ENCODE peak calls at places on chromosomes 4 and X, in four cellular contexts. N, O, G and S are unnamed samples.

GRCh38 chr4:5638316-5638715 is 70.0 kb downstream of the EVC2 start:
- DNase-seq in N (peak; percentile 37), G (no peak), O (no peak), S (no peak)

GRCh38 chr4:85952518-85952917 is 407.3 kb downstream of the MAPK10 start:
- DNase-seq in O (no peak), N (peak; percentile 38), G (no peak), S (peak; percentile 77)

GRCh38 chrX:12567857-12568256 is 223.4 kb upstream of the PRPS2 start:
- DNase-seq in O (no peak), N (peak; percentile 12), G (no peak), S (peak; percentile 9)

GRCh38 chr4:40890764-40891163 is 141.0 kb downstream of the NSUN7 start:
- DNase-seq in O (no peak), G (no peak), N (no peak), S (no peak)

GRCh38 chrX:110734894-110735541 is 60.6 kb downstream of the CHRDL1 start:
- DNase-seq in O (no peak), N (no peak), G (no peak), S (no peak)

GRCh38 chrX:95332530-95332929 is 1352.1 kb upstream of the DIAPH2 start:
- DNase-seq in O (no peak), G (no peak), N (no peak), S (no peak)

GRCh38 chr4:71290074-71290473 is 48.7 kb upstream of the SLC4A4 start:
- DNase-seq in N (no peak), O (no peak), G (no peak), S (no peak)

GRCh38 chr4:177441803-177442622 is at the start of gene AGA:
- DNase-seq in O (peak; percentile 93), G (peak; percentile 74), N (peak; percentile 91), S (peak; percentile 94)

GRCh38 chr4:66769436-66769835 is 775.9 kb downstream of the CENPC start:
- DNase-seq in N (no peak), O (no peak), G (no peak), S (no peak)

GRCh38 chr4:182219400-182219799 is 23.8 kb upstream of the TENM3 start:
- DNase-seq in O (no peak), N (no peak), G (no peak), S (no peak)

GRCh38 chr4:140851032-140851636 is 94.9 kb upstream of the TBC1D9 start:
- DNase-seq in O (peak; percentile 65), N (peak; percentile 49), G (peak; percentile 33), S (peak; percentile 69)

GRCh38 chr4:81136161-81136910 is 78.7 kb downstream of the PRKG2 start:
- DNase-seq in G (no peak), O (no peak), N (no peak), S (no peak)

GRCh38 chr4:128347930-128348660 is 60.5 kb upstream of the PGRMC2 start:
- DNase-seq in O (no peak), G (no peak), N (peak; percentile 61), S (no peak)

GRCh38 chr4:160745126-160745525 is 1418.7 kb downstream of the FSTL5 start:
- DNase-seq in N (no peak), O (no peak), G (no peak), S (no peak)

GRCh38 chr4:764405-765169 is 59.0 kb downstream of the PCGF3 start:
- DNase-seq in N (no peak), O (no peak), G (no peak), S (no peak)

GRCh38 chr4:14729605-14730004 is 272.7 kb upstream of the CPEB2 start:
- DNase-seq in G (no peak), O (no peak), N (no peak), S (no peak)

GRCh38 chrX:96611619-96612362 is 72.9 kb upstream of the DIAPH2 start:
- DNase-seq in N (no peak), O (no peak), G (no peak), S (no peak)

GRCh38 chrX:21907250-21907649 is 33.3 kb upstream of the SMS start:
- DNase-seq in N (no peak), G (no peak), O (no peak), S (no peak)

GRCh38 chr4:2261110-2261852 is 628 bp downstream of the MXD4 start:
- DNase-seq in N (peak; percentile 24), O (peak; percentile 69), G (no peak), S (peak; percentile 30)

GRCh38 chrX:149629730-149630387 is 1.7 kb downstream of the TMEM185A start:
- DNase-seq in G (no peak), O (no peak), N (no peak), S (no peak)

GRCh38 chr4:85879518-85879917 is 404.6 kb downstream of the ARHGAP24 start:
- DNase-seq in N (no peak), G (no peak), O (no peak), S (no peak)

GRCh38 chr4:26207631-26208030 is 113.2 kb upstream of the RBPJ start:
- DNase-seq in G (no peak), N (no peak), O (no peak), S (no peak)

GRCh38 chr4:85126991-85127591 is 160.6 kb upstream of the WDFY3 start:
- DNase-seq in G (no peak), N (no peak), O (no peak), S (no peak)

GRCh38 chrX:24214568-24214967 is 65.0 kb downstream of the ZFX start:
- DNase-seq in O (no peak), G (no peak), N (no peak), S (no peak)

GRCh38 chr4:26288308-26288982 is 32.4 kb upstream of the RBPJ start:
- DNase-seq in N (peak; percentile 5), O (no peak), G (peak; percentile 73), S (no peak)

GRCh38 chr4:63620271-63620670 is 789.0 kb downstream of the TECRL start:
- DNase-seq in N (no peak), G (no peak), O (no peak), S (no peak)

GRCh38 chr4:123555500-123556273 is 159.1 kb downstream of the SPRY1 start:
- DNase-seq in N (peak; percentile 81), G (no peak), O (no peak), S (peak; percentile 97)

GRCh38 chr4:20544645-20545044 is 155.6 kb upstream of the PACRGL start:
- DNase-seq in N (peak; percentile 12), G (no peak), O (peak; percentile 10), S (peak; percentile 74)

GRCh38 chr4:110959041-110959643 is 336.3 kb upstream of the PITX2 start:
- DNase-seq in N (peak; percentile 1), G (no peak), O (no peak), S (peak; percentile 22)

GRCh38 chr4:55348436-55348835 is 2.4 kb downstream of the SRD5A3 start:
- DNase-seq in N (no peak), O (no peak), G (no peak), S (no peak)

GRCh38 chrX:136209016-136209738 is 42.0 kb downstream of the MAP7D3 start:
- DNase-seq in N (peak; percentile 43), G (no peak), O (peak; percentile 50), S (peak; percentile 55)

GRCh38 chr4:156303708-156304107 is 350.0 kb upstream of the CTSO start:
- DNase-seq in O (no peak), N (no peak), G (no peak), S (no peak)

GRCh38 chrX:2848806-2849420 is 20.2 kb downstream of the GYG2 start:
- DNase-seq in N (peak; percentile 23), G (no peak), O (no peak), S (no peak)

GRCh38 chrX:72048515-72049455 is 82.9 kb downstream of the RTL5 start:
- DNase-seq in G (no peak), N (peak; percentile 21), O (no peak), S (no peak)

GRCh38 chr4:56038763-56039162 is 90.0 kb downstream of the CEP135 start:
- DNase-seq in N (no peak), G (no peak), O (no peak), S (no peak)

GRCh38 chr4:56512166-56512565 is 6.6 kb downstream of the ARL9 start:
- DNase-seq in O (no peak), N (no peak), G (no peak), S (no peak)

GRCh38 chr4:12579172-12579571 is 905.0 kb downstream of the RAB28 start:
- DNase-seq in N (no peak), G (no peak), O (no peak), S (no peak)

DNA sequence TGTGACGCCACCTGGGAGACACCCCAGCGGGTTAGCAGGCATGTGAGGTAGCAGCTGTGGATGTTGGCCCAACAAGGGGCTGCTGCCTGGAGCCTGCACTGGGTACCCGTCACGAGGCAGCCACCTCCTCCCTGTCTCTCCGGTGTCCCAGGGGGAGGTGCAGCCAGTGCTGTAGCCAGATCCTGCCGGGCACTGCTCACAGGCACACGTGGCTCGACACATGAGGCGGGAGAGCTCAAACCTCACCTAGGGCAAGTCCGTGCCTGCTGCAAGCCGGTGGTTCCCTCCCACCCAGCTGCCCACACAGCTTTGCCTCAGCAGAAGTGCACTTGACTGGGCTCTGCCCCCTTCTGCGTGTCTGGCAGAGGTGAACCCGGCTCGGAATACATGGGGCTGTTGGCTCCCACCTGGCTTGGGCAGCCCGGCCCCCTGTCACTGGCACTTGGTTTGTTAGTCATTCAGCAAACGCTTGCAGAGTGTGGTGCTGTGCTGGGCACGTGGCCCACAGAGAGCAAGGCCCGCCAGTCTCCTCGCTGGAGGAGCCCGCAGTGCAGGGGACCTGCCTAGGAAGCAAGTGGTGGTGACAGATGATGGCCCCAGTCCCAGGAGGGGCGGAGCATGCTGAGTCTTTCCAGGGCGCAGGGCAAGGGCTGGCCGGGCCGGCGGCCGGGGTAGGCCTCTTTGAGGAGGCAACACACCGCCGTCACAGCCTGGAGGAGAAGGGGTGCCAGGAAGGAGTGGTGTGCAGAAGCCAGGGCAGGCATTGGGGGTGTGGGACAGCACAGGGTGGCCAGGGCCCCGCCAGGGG is 10.1 kb upstream of the SH3TC1 start:
- DNase-seq in N (no peak), G (no peak), O (no peak), S (no peak)
- TF ChIP-seq MAX in N (no peak), G (no peak), O (no peak), S (no peak)

GRCh38 chr4:108120789-108121188 is 47.9 kb downstream of the LEF1 start:
- DNase-seq in N (no peak), O (no peak), G (no peak), S (no peak)

GRCh38 chr4:108117473-108118182 is 51.1 kb downstream of the LEF1 start:
- DNase-seq in G (no peak), O (peak; percentile 40), N (peak; percentile 2), S (no peak)

GRCh38 chr4:108116423-108117168 is 52.1 kb downstream of the LEF1 start:
- DNase-seq in G (no peak), O (no peak), N (no peak), S (no peak)

GRCh38 chr4:108119199-108119800 is 49.4 kb downstream of the LEF1 start:
- DNase-seq in N (no peak), G (no peak), O (no peak), S (no peak)

DNA sequence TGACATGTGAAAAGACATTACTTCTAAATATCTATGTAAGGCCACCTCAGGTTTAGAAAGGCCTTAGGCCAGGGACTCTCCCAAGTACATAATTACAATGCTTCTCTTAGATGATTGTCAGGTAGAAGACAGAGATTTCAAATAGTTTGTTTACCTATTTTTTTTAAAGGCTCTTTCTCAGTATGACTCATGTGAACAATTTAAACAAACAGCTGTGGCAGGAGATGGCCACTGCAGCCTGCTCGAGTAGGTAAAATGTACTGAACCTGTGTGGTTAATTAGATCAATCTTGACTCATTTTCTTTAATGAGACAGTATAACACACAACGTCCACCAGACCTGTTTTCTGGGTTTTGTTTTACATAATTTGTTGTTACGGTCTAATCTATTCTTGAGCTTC is 50.2 kb downstream of the LEF1 start:
- DNase-seq in O (peak; percentile 26), N (peak; percentile 24), G (peak; percentile 66), S (no peak)
- TF ChIP-seq MYC in O (no peak), N (no peak), G (no peak), S (no peak)

GRCh38 chr4:61915501-61915900 is 715.4 kb downstream of the ADGRL3 start:
- DNase-seq in G (no peak), O (no peak), N (no peak), S (no peak)
- TF ChIP-seq MAX in G (no peak), O (no peak), N (no peak), S (no peak)

GRCh38 chr4:33054161-33054560 is 2334.0 kb downstream of the PCDH7 start:
- DNase-seq in G (no peak), O (no peak), N (no peak), S (no peak)
- TF ChIP-seq MYC in G (no peak), O (no peak), N (no peak), S (no peak)